ENCODE peak calls at places on chromosomes 7 and 10, in seven cellular contexts. F, X, U, E, H, Y and C are unnamed samples.

GRCh38 chr10:88490216-88490980 is 92.7 kb downstream of the RNLS start:
- DNase-seq in F (no peak), X (no peak), U (no peak), E (no peak), H (no peak), Y (no peak), C (no peak)

GRCh38 chr7:26779978-26780595 is 84.3 kb downstream of the SKAP2 start:
- DNase-seq in F (no peak), X (no peak), U (no peak), E (no peak), H (no peak), Y (no peak), C (no peak)

GRCh38 chr10:62873866-62874265 is 57.7 kb upstream of the EGR2 start:
- DNase-seq in F (no peak), X (no peak), U (no peak), E (no peak), H (no peak), Y (no peak), C (peak; percentile 10)

GRCh38 chr10:48568546-48568945 is 36.3 kb downstream of the ARHGAP22 start:
- DNase-seq in F (no peak), X (no peak), U (no peak), E (no peak), H (no peak), Y (no peak), C (no peak)

GRCh38 chr7:139509535-139509934 is 13.9 kb upstream of the CLEC2L start:
- DNase-seq in F (no peak), X (no peak), U (no peak), E (no peak), H (no peak), Y (no peak), C (no peak)

GRCh38 chr7:31110331-31111108 is 58.4 kb downstream of the ADCYAP1R1 start:
- DNase-seq in F (no peak), X (no peak), U (no peak), E (no peak), H (no peak), Y (no peak), C (no peak)

GRCh38 chr10:78630944-78631838 is 437.6 kb upstream of the ZMIZ1 start:
- DNase-seq in F (no peak), X (no peak), U (no peak), E (no peak), H (peak; percentile 44), Y (no peak), C (no peak)

GRCh38 chr10:119441151-119441821 is 101.2 kb downstream of the RGS10 start:
- DNase-seq in F (no peak), X (no peak), U (no peak), E (no peak), H (peak; percentile 54), Y (no peak), C (no peak)

GRCh38 chr7:30965372-30965771 is 1.6 kb downstream of the GHRHR start:
- DNase-seq in F (no peak), X (no peak), U (no peak), E (no peak), H (no peak), Y (no peak), C (no peak)

GRCh38 chr7:133941496-133941895 is 185.6 kb upstream of the LRGUK start:
- DNase-seq in F (no peak), X (no peak), U (no peak), E (no peak), H (no peak), Y (no peak), C (no peak)

GRCh38 chr7:155986497-155987160 is 174.4 kb upstream of the SHH start:
- DNase-seq in F (no peak), X (no peak), U (no peak), E (no peak), H (no peak), Y (no peak), C (no peak)

GRCh38 chr7:20327047-20327446 is 3.7 kb upstream of the ITGB8 start:
- DNase-seq in F (no peak), X (no peak), U (no peak), E (no peak), H (no peak), Y (no peak), C (no peak)

GRCh38 chr7:46157414-46157813 is 236.3 kb upstream of the IGFBP3 start:
- DNase-seq in F (no peak), X (no peak), U (no peak), E (no peak), H (no peak), Y (no peak), C (no peak)

GRCh38 chr7:77416621-77417371 is 647 bp upstream of the GSAP start:
- DNase-seq in F (no peak), X (no peak), U (no peak), E (no peak), H (no peak), Y (no peak), C (no peak)

GRCh38 chr7:8295638-8296361 is 33.8 kb upstream of the ICA1 start:
- DNase-seq in F (no peak), X (peak; percentile 64), U (no peak), E (no peak), H (no peak), Y (peak; percentile 58), C (no peak)

GRCh38 chr7:151244871-151245346 is 3.6 kb downstream of the SMARCD3 start:
- DNase-seq in F (no peak), X (no peak), U (no peak), E (no peak), H (no peak), Y (no peak), C (no peak)

GRCh38 chr7:81574723-81575326 is 195.0 kb downstream of the HGF start:
- DNase-seq in F (no peak), X (no peak), U (no peak), E (no peak), H (no peak), Y (no peak), C (no peak)